ENCODE peak calls at places on chromosomes 3 and 15, in four cellular contexts. U is GM12878, L is K562, K is HepG2. C is an unnamed sample.
A peak's percentile ranks its signal among the peaks of the same experiment; 100 is the strongest.

GRCh38 chr3:185988080-185988815 is 50.4 kb upstream of the TRA2B start:
- DNase-seq in U (no peak), L (no peak), K (no peak), C (no peak)

GRCh38 chr3:156477306-156477705 is 77.6 kb downstream of the SSR3 start:
- DNase-seq in K (no peak), U (no peak), L (no peak), C (no peak)

GRCh38 chr3:17836092-17836491 is 93.7 kb upstream of the TBC1D5 start:
- DNase-seq in K (no peak), U (no peak), L (no peak), C (no peak)

GRCh38 chr3:190321789-190322603 is at the start of gene CLDN1:
- DNase-seq in U (no peak), L (peak; percentile 31), K (peak; percentile 70), C (peak; percentile 78)

GRCh38 chr3:13597661-13598060 is 48.7 kb downstream of the FBLN2 start:
- DNase-seq in U (no peak), K (no peak), L (no peak), C (no peak)

GRCh38 chr3:39260957-39261356 is 18.9 kb downstream of the CX3CR1 start:
- DNase-seq in U (peak; percentile 27), K (peak; percentile 19), L (peak; percentile 69), C (peak; percentile 73)

GRCh38 chr3:111465081-111465670 is 76.8 kb upstream of the CD96 start:
- DNase-seq in U (no peak), L (no peak), K (no peak), C (no peak)

GRCh38 chr3:48756640-48757039 is 39.6 kb upstream of the IP6K2 start:
- DNase-seq in U (no peak), K (peak; percentile 42), L (no peak), C (no peak)

GRCh38 chr3:12400795-12401194 is 83.5 kb upstream of the TSEN2 start:
- DNase-seq in U (no peak), L (no peak), K (no peak), C (no peak)

GRCh38 chr3:32181370-32181769 is 57.1 kb upstream of the CMTM8 start:
- DNase-seq in U (no peak), K (no peak), L (no peak), C (no peak)

GRCh38 chr3:128847631-128848370 is 31.6 kb upstream of the ACAD9 start:
- DNase-seq in K (no peak), L (no peak), U (no peak), C (no peak)

GRCh38 chr3:141275973-141276372 is 44.3 kb downstream of the PXYLP1 start:
- DNase-seq in U (no peak), L (no peak), K (peak; percentile 86), C (no peak)

GRCh38 chr15:47388299-47388698 is 329.0 kb upstream of the SEMA6D start:
- DNase-seq in L (no peak), U (no peak), K (no peak), C (no peak)

GRCh38 chr15:88800026-88800425 is 3.2 kb upstream of the ACAN start:
- DNase-seq in K (no peak), L (no peak), U (no peak), C (no peak)

GRCh38 chr3:47380601-47381316 is at the start of gene PTPN23:
- DNase-seq in L (peak; percentile 99), K (peak; percentile 97), U (peak; percentile 97), C (peak; percentile 99)

GRCh38 chr15:33211409-33211808 is 16.9 kb upstream of the FMN1 start:
- DNase-seq in L (no peak), K (no peak), U (no peak), C (no peak)

GRCh38 chr3:50203113-50203852 is 1.8 kb upstream of the SLC38A3 start:
- DNase-seq in K (peak; percentile 70), L (no peak), U (no peak), C (no peak)

GRCh38 chr3:156664285-156665178 is 9.9 kb upstream of the TIPARP start:
- DNase-seq in L (no peak), K (no peak), U (no peak), C (no peak)

GRCh38 chr3:172522871-172523818 is at the start of gene TNFSF10:
- DNase-seq in L (peak; percentile 13), K (peak; percentile 37), U (peak; percentile 76), C (no peak)

GRCh38 chr15:69140306-69140705 is 20.1 kb upstream of the GLCE start:
- DNase-seq in U (no peak), L (no peak), K (no peak), C (no peak)

GRCh38 chr15:100198442-100198841 is 143.3 kb downstream of the ADAMTS17 start:
- DNase-seq in L (no peak), K (no peak), U (no peak), C (no peak)

GRCh38 chr3:51966941-51967383 is 292 bp downstream of the PCBP4 start:
- DNase-seq in U (no peak), K (no peak), L (no peak), C (no peak)

GRCh38 chr3:144032531-144033234 is 61.1 kb downstream of the DIPK2A start:
- DNase-seq in U (peak; percentile 21), K (no peak), L (no peak), C (no peak)

GRCh38 chr15:70033529-70034140 is 64.1 kb downstream of the TLE3 start:
- DNase-seq in K (no peak), U (no peak), L (no peak), C (no peak)

GRCh38 chr3:42229942-42230688 is 35.9 kb downstream of the CCK start:
- DNase-seq in U (no peak), L (peak; percentile 59), K (peak; percentile 50), C (peak; percentile 64)

GRCh38 chr3:41477399-41478014 is 278.2 kb downstream of the CTNNB1 start:
- DNase-seq in U (no peak), L (no peak), K (peak; percentile 39), C (no peak)

GRCh38 chr3:120693439-120694172 is 11.6 kb upstream of the HGD start:
- DNase-seq in U (no peak), L (no peak), K (peak; percentile 86), C (no peak)

GRCh38 chr3:61563614-61564404 is 2.4 kb downstream of the PTPRG start:
- DNase-seq in K (no peak), U (no peak), L (no peak), C (no peak)

GRCh38 chr3:56753206-56753605 is 48.5 kb downstream of the ARHGEF3 start:
- DNase-seq in U (peak; percentile 87), L (no peak), K (no peak), C (no peak)

GRCh38 chr3:40745381-40746106 is 220.8 kb downstream of the ZNF621 start:
- DNase-seq in U (no peak), K (no peak), L (no peak), C (no peak)

GRCh38 chr15:38930851-38931572 is 366.4 kb upstream of the RASGRP1 start:
- DNase-seq in U (no peak), K (no peak), L (no peak), C (no peak)

DNA sequence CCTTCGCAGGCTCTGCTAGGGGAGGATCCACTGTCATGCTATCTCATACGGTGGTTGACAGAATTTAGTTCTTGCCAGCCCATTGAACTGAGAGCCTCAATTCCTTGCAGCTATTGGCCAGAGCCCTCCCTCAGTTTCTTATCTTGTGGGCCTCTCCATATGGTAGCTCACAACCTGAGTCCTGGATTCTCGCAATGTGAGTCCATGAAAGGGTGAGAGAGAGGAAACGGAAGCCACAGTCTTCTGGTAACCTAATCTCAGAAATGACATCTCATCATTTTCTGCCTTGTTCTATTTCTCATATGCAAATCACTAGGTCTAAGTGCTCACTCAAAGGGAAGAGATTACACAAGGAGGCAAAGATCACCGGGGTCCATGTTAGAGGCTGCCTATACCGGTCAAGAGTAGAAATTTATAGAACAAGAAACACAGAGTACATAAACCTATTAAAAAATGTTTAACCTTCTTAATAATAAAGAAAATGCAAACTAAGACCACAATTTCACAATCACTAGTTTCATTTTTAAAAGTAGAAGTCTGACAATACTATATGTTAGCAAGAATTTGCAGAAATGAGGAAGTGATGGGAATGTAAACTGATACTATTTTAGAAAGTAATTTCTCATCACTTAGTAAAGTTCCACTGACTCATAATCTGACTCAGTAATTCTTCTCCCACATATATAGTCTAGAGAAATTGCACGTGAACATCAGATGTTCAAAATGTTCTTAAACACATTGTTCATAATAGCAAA is 378.4 kb upstream of the AGTR1 start:
- DNase-seq in K (no peak), U (peak; percentile 89), L (no peak), C (no peak)
- TF ChIP-seq FOXK2 in K (no peak), U (no peak), L (no peak), C (no peak)

GRCh38 chr15:26773485-26773877 is 615 bp upstream of the GABRB3 start:
- DNase-seq in K (no peak), U (no peak), L (no peak), C (peak; percentile 28)
- TF ChIP-seq FOXK2 in K (no peak), U (no peak), L (no peak), C (no peak)

DNA sequence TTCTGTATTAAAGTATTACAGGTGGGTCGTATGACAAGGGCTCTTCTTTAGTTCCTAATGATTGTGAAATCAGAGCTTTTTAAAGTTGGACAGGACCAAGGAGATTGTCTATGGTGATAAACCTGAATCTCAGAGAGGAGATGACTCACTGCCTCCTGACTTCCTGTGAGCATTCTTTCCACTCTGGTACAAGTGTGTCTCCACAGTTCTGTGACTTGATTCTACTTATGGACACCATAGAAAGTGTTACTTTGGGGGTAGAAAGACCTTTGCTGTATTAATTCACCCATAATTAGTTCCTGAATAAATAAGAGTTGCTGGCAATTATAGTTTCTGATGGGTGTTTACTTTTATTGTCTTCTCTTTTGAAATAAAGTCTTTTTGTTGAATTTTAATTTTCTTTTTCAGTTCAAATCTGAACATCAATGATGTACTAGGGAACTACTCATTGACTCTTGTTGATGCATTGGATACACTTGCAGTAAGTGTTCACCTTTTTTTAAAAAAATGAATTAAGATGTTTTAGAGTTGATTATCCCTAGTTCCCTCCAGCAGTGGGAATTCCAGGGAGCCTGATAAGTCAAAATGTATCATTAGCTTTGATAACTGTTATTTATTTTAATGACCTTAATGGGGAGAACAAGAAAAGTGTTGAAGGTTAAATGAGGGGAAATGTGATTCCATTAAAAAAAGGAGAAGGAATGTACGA is 7.4 kb downstream of the EDEM1 start:
- DNase-seq in L (peak; percentile 73), U (no peak), K (peak; percentile 67), C (no peak)
- TF ChIP-seq FOXK2 in L (no peak), U (no peak), K (no peak), C (no peak)

GRCh38 chr15:40337597-40337996 is 3.1 kb downstream of the CCDC9B start:
- DNase-seq in U (no peak), L (no peak), K (no peak), C (no peak)

GRCh38 chr15:40339621-40339945 is 1.2 kb downstream of the CCDC9B start:
- DNase-seq in K (no peak), U (no peak), L (no peak), C (no peak)

GRCh38 chr15:40338041-40338657 is 2.6 kb downstream of the CCDC9B start:
- DNase-seq in K (peak; percentile 58), U (no peak), L (peak; percentile 91), C (peak; percentile 80)

GRCh38 chr15:40340038-40340739 is 550 bp downstream of the CCDC9B start:
- DNase-seq in U (no peak), K (no peak), L (no peak), C (no peak)

DNA sequence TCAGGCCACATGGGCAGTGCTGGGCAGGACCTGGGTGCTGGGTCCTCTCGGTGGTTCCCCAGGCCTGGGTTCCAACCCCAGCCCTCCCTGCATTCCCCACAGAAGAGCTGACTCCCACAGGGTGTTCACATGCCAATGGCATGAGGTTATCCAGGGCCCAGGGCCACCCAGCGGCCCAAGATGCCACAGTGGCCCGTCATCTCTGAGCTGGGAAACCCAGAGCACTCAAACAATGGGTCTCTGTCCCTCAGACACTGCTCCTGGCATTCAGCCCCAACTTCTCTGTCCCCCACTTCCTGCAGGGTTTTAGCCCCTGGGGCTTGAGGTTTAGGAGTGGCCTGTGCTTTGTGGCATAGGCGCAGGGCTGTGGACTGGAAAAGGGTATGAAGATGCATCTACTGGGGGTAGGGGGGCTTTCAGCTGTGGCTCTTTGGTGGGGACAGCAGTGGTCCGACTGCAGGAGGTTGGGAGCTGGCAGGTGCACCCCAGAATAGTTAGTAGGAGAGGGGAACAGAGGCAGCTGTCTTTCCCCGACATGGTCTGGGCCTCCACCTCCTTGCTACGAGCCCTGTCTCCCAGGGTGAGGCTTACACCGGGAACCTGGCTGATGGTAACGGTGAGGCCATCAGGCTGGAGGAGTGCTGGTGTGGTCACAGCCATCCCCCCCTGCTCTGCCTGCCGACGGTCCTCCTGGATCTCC is 1.7 kb downstream of the CCDC9B start:
- DNase-seq in U (no peak), K (peak; percentile 85), L (no peak), C (no peak)
- TF ChIP-seq FOXK2 in U (no peak), K (no peak), L (no peak), C (no peak)